ENCODE peak calls at places on chromosomes 2 and 18, in five cellular contexts. X is A549, O is HepG2, P is H1, H is K562. W is an unnamed sample.

GRCh38 chr18:45775241-45775676 is 50.2 kb upstream of the SIGLEC15 start:
- DNase-seq in X (peak; percentile 43), O (no peak), P (peak; percentile 75), H (peak; percentile 18), W (no peak)

GRCh38 chr2:104878863-104879512 is 25.1 kb downstream of the POU3F3 start:
- DNase-seq in X (no peak), O (no peak), P (no peak), H (no peak), W (no peak)

GRCh38 chr2:66850406-66850805 is 415.5 kb downstream of the MEIS1 start:
- DNase-seq in X (no peak), O (no peak), P (no peak), H (no peak), W (no peak)

GRCh38 chr2:237131749-237132148 is 46.1 kb downstream of the COPS8 start:
- DNase-seq in X (no peak), O (no peak), P (no peak), H (no peak), W (no peak)

GRCh38 chr2:134491796-134492441 is 226.9 kb downstream of the TMEM163 start:
- DNase-seq in X (peak; percentile 23), O (peak; percentile 18), P (no peak), H (no peak), W (no peak)

GRCh38 chr2:238239552-238239871 is 326 bp downstream of the HES6 start:
- DNase-seq in X (no peak), O (no peak), P (no peak), H (peak; percentile 22), W (no peak)

GRCh38 chr18:48913201-48913600 is 37.6 kb downstream of the SMAD7 start:
- DNase-seq in X (no peak), O (no peak), P (no peak), H (no peak), W (no peak)

GRCh38 chr18:4510709-4511108 is 55.6 kb upstream of the DLGAP1 start:
- DNase-seq in X (no peak), O (no peak), P (no peak), H (no peak), W (no peak)

GRCh38 chr2:236338495-236339184 is 74.4 kb upstream of the ASB18 start:
- DNase-seq in X (no peak), O (no peak), P (no peak), H (no peak), W (no peak)

GRCh38 chr2:196902828-196903227 is 23.7 kb downstream of the PGAP1 start:
- DNase-seq in X (no peak), O (no peak), P (no peak), H (no peak), W (no peak)

GRCh38 chr18:40957533-40958070 is 997.4 kb upstream of the PIK3C3 start:
- DNase-seq in X (no peak), O (no peak), P (no peak), H (no peak), W (no peak)

GRCh38 chr2:20141056-20141762 is 83.7 kb downstream of the SDC1 start:
- DNase-seq in X (peak; percentile 95), O (peak; percentile 61), P (no peak), H (peak; percentile 25), W (no peak)

GRCh38 chr2:17962874-17963273 is 84.4 kb downstream of the KCNS3 start:
- DNase-seq in X (no peak), O (no peak), P (no peak), H (no peak), W (no peak)
- TF ChIP-seq KDM1A in X (no peak), O (no peak), P (no peak), H (no peak), W (no peak)

GRCh38 chr2:136381722-136382633 is 264.0 kb upstream of the CXCR4 start:
- DNase-seq in X (no peak), O (no peak), P (peak; percentile 24), H (no peak), W (peak; percentile 85)
- TF ChIP-seq POLR2A in X (no peak), O (no peak), P (no peak), H (no peak), W (no peak)

GRCh38 chr2:11072550-11072949 is 82.7 kb upstream of the SLC66A3 start:
- DNase-seq in X (no peak), O (no peak), P (peak; percentile 45), H (no peak), W (no peak)
- TF ChIP-seq KDM1A in X (no peak), O (no peak), P (no peak), H (no peak), W (no peak)

DNA sequence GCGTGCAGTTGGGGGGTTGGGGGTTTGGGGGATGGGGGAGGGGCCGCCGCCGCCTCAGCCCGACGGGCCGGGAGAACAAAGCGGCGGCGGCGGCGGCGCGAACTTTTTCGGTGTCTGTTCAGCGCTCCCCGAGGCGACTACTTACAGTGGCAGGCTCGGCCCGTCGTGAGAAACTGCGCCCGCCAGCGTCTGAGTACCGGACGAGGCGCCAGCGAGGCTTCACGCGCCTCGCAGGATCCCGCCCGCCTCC is 172 bp downstream of the PRKD3 start:
- DNase-seq in X (no peak), O (peak; percentile 61), P (no peak), H (no peak), W (no peak)
- TF ChIP-seq POLR2A in X (peak; percentile 67), O (peak; percentile 82), P (peak; percentile 60), H (peak; percentile 54), W (peak; percentile 78)

W was measured in GM12878.